ENCODE peak calls at places on chromosomes 16 and 17, in four cellular contexts. One of them, this sample, is unnamed.

GRCh38 chr16:102060-102855 is 24.2 kb downstream of the MPG start:
- DNase-seq in NCI-H526: no peak
- DNase-seq in left colon: no peak
- DNase-seq in NCI-H1436: no peak
- DNase-seq in this sample: no peak

GRCh38 chr17:1590747-1591473 is 28.3 kb upstream of the PITPNA start:
- DNase-seq in left colon: no peak
- DNase-seq in NCI-H526: no peak
- DNase-seq in NCI-H1436: no peak
- DNase-seq in this sample: no peak

GRCh38 chr16:68351991-68352431 is 41.2 kb downstream of the PRMT7 start:
- DNase-seq in left colon: peak
- DNase-seq in NCI-H526: peak
- DNase-seq in NCI-H1436: no peak
- DNase-seq in this sample: no peak

GRCh38 chr16:31105677-31106213 is 2.4 kb upstream of the BCKDK start:
- DNase-seq in NCI-H1436: no peak
- DNase-seq in left colon: peak
- DNase-seq in NCI-H526: peak
- DNase-seq in this sample: peak

GRCh38 chr17:83005639-83006038 is 73.8 kb upstream of the METRNL start:
- DNase-seq in NCI-H1436: no peak
- DNase-seq in NCI-H526: no peak
- DNase-seq in left colon: no peak
- DNase-seq in this sample: no peak

GRCh38 chr16:17107450-17107849 is 363.3 kb downstream of the XYLT1 start:
- DNase-seq in NCI-H526: no peak
- DNase-seq in NCI-H1436: no peak
- DNase-seq in left colon: no peak
- DNase-seq in this sample: no peak

GRCh38 chr16:88026964-88027938 is 76.0 kb downstream of the BANP start:
- DNase-seq in left colon: no peak
- DNase-seq in NCI-H1436: no peak
- DNase-seq in NCI-H526: no peak
- DNase-seq in this sample: no peak

GRCh38 chr16:82657239-82657638 is 30.5 kb downstream of the CDH13 start:
- DNase-seq in left colon: no peak
- DNase-seq in NCI-H1436: no peak
- DNase-seq in NCI-H526: no peak
- DNase-seq in this sample: no peak

GRCh38 chr17:40316571-40317344 is 7.8 kb downstream of the RARA start:
- DNase-seq in NCI-H1436: no peak
- DNase-seq in NCI-H526: peak
- DNase-seq in left colon: peak
- DNase-seq in this sample: peak

GRCh38 chr16:81567987-81568748 is 123.6 kb downstream of the CMIP start:
- DNase-seq in NCI-H526: no peak
- DNase-seq in NCI-H1436: no peak
- DNase-seq in left colon: no peak
- DNase-seq in this sample: no peak

GRCh38 chr17:49401971-49402491 is 12.7 kb downstream of the PHB1 start:
- DNase-seq in left colon: no peak
- DNase-seq in NCI-H1436: no peak
- DNase-seq in NCI-H526: no peak
- DNase-seq in this sample: no peak

GRCh38 chr16:71630808-71631207 is 4.8 kb downstream of the MARVELD3 start:
- DNase-seq in left colon: no peak
- DNase-seq in NCI-H1436: no peak
- DNase-seq in NCI-H526: no peak
- DNase-seq in this sample: no peak

GRCh38 chr17:58520843-58521430 is 6.5 kb upstream of the MTMR4 start:
- DNase-seq in NCI-H526: peak
- DNase-seq in NCI-H1436: no peak
- DNase-seq in left colon: no peak
- DNase-seq in this sample: no peak

GRCh38 chr17:80899402-80900268 is 92.0 kb upstream of the CHMP6 start:
- DNase-seq in NCI-H1436: no peak
- DNase-seq in NCI-H526: peak
- DNase-seq in left colon: peak
- DNase-seq in this sample: peak

GRCh38 chr17:59381716-59382570 is 50.5 kb downstream of the YPEL2 start:
- DNase-seq in left colon: peak
- DNase-seq in NCI-H1436: peak
- DNase-seq in NCI-H526: peak
- DNase-seq in this sample: peak

GRCh38 chr17:4898351-4898750 is 985 bp upstream of the C17orf107 start:
- DNase-seq in NCI-H526: no peak
- DNase-seq in left colon: no peak
- DNase-seq in NCI-H1436: no peak
- DNase-seq in this sample: no peak

GRCh38 chr16:34802848-34803599 is 1343.6 kb downstream of the TP53TG3F start:
- DNase-seq in NCI-H1436: no peak
- DNase-seq in NCI-H526: no peak
- DNase-seq in left colon: no peak
- DNase-seq in this sample: no peak

GRCh38 chr17:80455328-80455710 is 21.1 kb downstream of the NPTX1 start:
- DNase-seq in NCI-H1436: no peak
- DNase-seq in left colon: no peak
- DNase-seq in NCI-H526: peak
- DNase-seq in this sample: peak

GRCh38 chr17:36994438-36994837 is 45.7 kb downstream of the AATF start:
- DNase-seq in NCI-H526: no peak
- DNase-seq in NCI-H1436: no peak
- DNase-seq in left colon: no peak
- DNase-seq in this sample: no peak

GRCh38 chr17:39753514-39754160 is 15.9 kb downstream of the GRB7 start:
- DNase-seq in NCI-H1436: peak
- DNase-seq in NCI-H526: peak
- DNase-seq in left colon: peak
- DNase-seq in this sample: peak

GRCh38 chr17:74730491-74731346 is 6.3 kb upstream of the RAB37 start:
- DNase-seq in left colon: no peak
- DNase-seq in NCI-H526: no peak
- DNase-seq in NCI-H1436: no peak
- DNase-seq in this sample: no peak

GRCh38 chr17:2146132-2146871 is 91.4 kb downstream of the HIC1 start:
- DNase-seq in NCI-H526: no peak
- DNase-seq in NCI-H1436: no peak
- DNase-seq in left colon: no peak
- DNase-seq in this sample: no peak

GRCh38 chr17:27552467-27552779 is 78.6 kb upstream of the LGALS9 start:
- DNase-seq in NCI-H526: no peak
- DNase-seq in left colon: no peak
- DNase-seq in NCI-H1436: no peak
- DNase-seq in this sample: no peak

GRCh38 chr17:6398955-6399354 is 36.0 kb downstream of the AIPL1 start:
- DNase-seq in NCI-H1436: no peak
- DNase-seq in left colon: no peak
- DNase-seq in NCI-H526: no peak
- DNase-seq in this sample: no peak

GRCh38 chr17:78923660-78924453 is 1.3 kb downstream of the TIMP2 start:
- DNase-seq in NCI-H1436: peak
- DNase-seq in left colon: peak
- DNase-seq in NCI-H526: peak
- DNase-seq in this sample: peak

GRCh38 chr17:68378202-68379149 is 78.8 kb downstream of the WIPI1 start:
- DNase-seq in left colon: peak
- DNase-seq in NCI-H1436: no peak
- DNase-seq in NCI-H526: peak
- DNase-seq in this sample: no peak

GRCh38 chr16:75264531-75264998 is 13.1 kb upstream of the BCAR1 start:
- DNase-seq in NCI-H526: no peak
- DNase-seq in NCI-H1436: no peak
- DNase-seq in left colon: no peak
- DNase-seq in this sample: no peak

GRCh38 chr17:18041776-18042175 is 2.6 kb downstream of the GID4 start:
- DNase-seq in left colon: no peak
- DNase-seq in NCI-H1436: no peak
- DNase-seq in NCI-H526: no peak
- DNase-seq in this sample: no peak

GRCh38 chr17:79294459-79295071 is 219.9 kb downstream of the ENGASE start:
- DNase-seq in NCI-H526: no peak
- DNase-seq in NCI-H1436: no peak
- DNase-seq in left colon: peak
- DNase-seq in this sample: no peak

GRCh38 chr16:85832578-85833539 is 33.4 kb downstream of the COX4I1 start:
- DNase-seq in left colon: peak
- DNase-seq in NCI-H1436: no peak
- DNase-seq in NCI-H526: no peak
- DNase-seq in this sample: no peak

GRCh38 chr16:51321251-51321650 is 170.2 kb upstream of the SALL1 start:
- DNase-seq in left colon: no peak
- DNase-seq in NCI-H526: no peak
- DNase-seq in NCI-H1436: no peak
- DNase-seq in this sample: no peak